ENCODE peak calls at places on chromosomes 13 and 19, in four cellular contexts. Y is fibroblast of mammary gland, W is adrenal gland, N is epithelial cell of esophagus. Z is an unnamed sample.

GRCh38 chr13:70994204-70994603 is 872.8 kb downstream of the DACH1 start:
- DNase-seq in N (no peak), Y (no peak), W (no peak), Z (no peak)

GRCh38 chr19:40337107-40337506 is 11.1 kb downstream of the C19orf47 start:
- DNase-seq in W (no peak), Y (no peak), N (no peak), Z (no peak)

GRCh38 chr19:34838753-34839431 is 65.9 kb upstream of the ZNF599 start:
- DNase-seq in N (peak; percentile 20), Y (no peak), W (no peak), Z (peak; percentile 26)

GRCh38 chr19:51803529-51803928 is 8.6 kb downstream of the FPR3 start:
- DNase-seq in Y (no peak), N (no peak), W (no peak), Z (no peak)

GRCh38 chr19:45528149-45528743 is 21.0 kb downstream of the VASP start:
- DNase-seq in N (peak; percentile 88), Y (peak; percentile 75), W (peak; percentile 70), Z (peak; percentile 29)

GRCh38 chr19:38047641-38048040 is 140.6 kb downstream of the SIPA1L3 start:
- DNase-seq in Y (no peak), N (no peak), W (no peak), Z (no peak)

GRCh38 chr19:30132312-30133075 is 190.5 kb downstream of the URI1 start:
- DNase-seq in W (no peak), Y (no peak), N (no peak), Z (no peak)

GRCh38 chr13:112748947-112749346 is 59.1 kb downstream of the ATP11A start:
- DNase-seq in Y (peak; percentile 41), W (peak; percentile 75), N (peak; percentile 32), Z (no peak)

GRCh38 chr13:53758946-53759345 is 730.3 kb downstream of the OLFM4 start:
- DNase-seq in W (no peak), Y (no peak), N (no peak), Z (no peak)

GRCh38 chr19:6536138-6536671 is 5.4 kb downstream of the TNFSF9 start:
- DNase-seq in W (peak; percentile 65), Y (peak; percentile 41), N (peak; percentile 72), Z (peak; percentile 38)

GRCh38 chr19:40519352-40520322 is 52.8 kb downstream of the SPTBN4 start:
- DNase-seq in N (peak; percentile 47), W (peak; percentile 18), Y (no peak), Z (peak; percentile 43)

GRCh38 chr19:35533822-35534521 is 716 bp downstream of the GAPDHS start:
- DNase-seq in Y (peak; percentile 41), W (peak; percentile 54), N (peak; percentile 24), Z (peak; percentile 25)

GRCh38 chr19:6739884-6740588 is 556 bp downstream of the TRIP10 start:
- DNase-seq in N (no peak), Y (no peak), W (peak; percentile 71), Z (no peak)

GRCh38 chr19:21850636-21851255 is 14.8 kb upstream of the ZNF43 start:
- DNase-seq in Y (peak; percentile 2), N (no peak), W (no peak), Z (no peak)

GRCh38 chr13:101452519-101453485 is at the start of gene ITGBL1:
- DNase-seq in W (no peak), Y (peak; percentile 68), N (no peak), Z (peak; percentile 17)

GRCh38 chr19:46288896-46289588 is 7.8 kb upstream of the HIF3A start:
- DNase-seq in N (peak; percentile 93), W (peak; percentile 85), Y (peak; percentile 98), Z (peak; percentile 98)

GRCh38 chr13:80303225-80303811 is 37.6 kb downstream of the SPRY2 start:
- DNase-seq in Y (peak; percentile 45), N (no peak), W (no peak), Z (no peak)

GRCh38 chr19:5225486-5226345 is 114.9 kb downstream of the PTPRS start:
- DNase-seq in W (no peak), N (no peak), Y (no peak), Z (no peak)

GRCh38 chr19:31718041-31718440 is 368.8 kb upstream of the TSHZ3 start:
- DNase-seq in N (no peak), W (peak; percentile 11), Y (peak; percentile 4), Z (no peak)

GRCh38 chr13:101341464-101341863 is 74.8 kb downstream of the NALCN start:
- DNase-seq in Y (peak; percentile 24), N (no peak), W (no peak), Z (no peak)

GRCh38 chr19:21699197-21699596 is 68.2 kb downstream of the ZNF100 start:
- DNase-seq in N (no peak), W (no peak), Y (no peak), Z (no peak)

GRCh38 chr19:40510526-40511115 is 43.8 kb downstream of the SPTBN4 start:
- DNase-seq in W (no peak), Y (peak; percentile 26), N (no peak), Z (no peak)

GRCh38 chr13:48181482-48182145 is 51.4 kb upstream of the ITM2B start:
- DNase-seq in Y (no peak), W (no peak), N (no peak), Z (no peak)

GRCh38 chr19:13022111-13022858 is 27.0 kb downstream of the NFIX start:
- DNase-seq in W (peak; percentile 68), Y (peak; percentile 65), N (no peak), Z (no peak)

GRCh38 chr19:13689050-13689449 is 75.3 kb upstream of the MRI1 start:
- DNase-seq in W (peak; percentile 1), N (no peak), Y (peak; percentile 40), Z (peak; percentile 29)

GRCh38 chr19:18262917-18263316 is 11.3 kb downstream of the IQCN start:
- DNase-seq in N (no peak), W (peak; percentile 63), Y (no peak), Z (no peak)

GRCh38 chr19:11286312-11286974 is 9.5 kb upstream of the TSPAN16 start:
- DNase-seq in W (peak; percentile 26), Y (peak; percentile 50), N (no peak), Z (peak; percentile 86)

GRCh38 chr13:106104281-106104901 is 431.1 kb downstream of the EFNB2 start:
- DNase-seq in N (peak; percentile 87), Y (peak; percentile 94), W (no peak), Z (peak; percentile 85)

GRCh38 chr19:48501961-48502719 is 9.5 kb downstream of the LMTK3 start:
- DNase-seq in W (peak; percentile 85), Y (peak; percentile 20), N (peak; percentile 99), Z (peak; percentile 45)

GRCh38 chr19:19315444-19315843 is 4.9 kb downstream of the SUGP1 start:
- DNase-seq in N (no peak), W (no peak), Y (no peak), Z (no peak)
- TF ChIP-seq CTCF in N (no peak), W (no peak), Y (no peak), Z (no peak)

DNA sequence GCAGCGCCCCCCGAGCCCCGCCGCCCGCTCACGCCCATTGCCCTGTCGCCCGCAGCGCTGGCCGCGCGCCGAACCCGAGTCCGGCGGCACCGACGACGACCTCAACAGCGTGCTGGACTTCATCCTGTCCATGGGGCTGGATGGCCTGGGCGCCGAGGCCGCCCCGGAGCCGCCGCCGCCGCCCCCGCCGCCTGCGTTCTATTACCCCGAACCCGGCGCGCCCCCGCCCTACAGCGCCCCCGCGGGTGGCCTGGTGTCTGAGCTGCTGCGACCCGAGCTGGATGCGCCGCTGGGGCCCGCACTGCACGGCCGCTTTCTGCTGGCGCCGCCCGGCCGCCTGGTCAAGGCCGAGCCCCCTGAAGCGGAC is 518 bp downstream of the KLF2 start:
- DNase-seq in Y (no peak), N (no peak), W (peak; percentile 48), Z (no peak)
- H3K4me3 ChIP-seq in Y (peak overlapping the region; percentile 36), N (peak overlapping the region; percentile 27), W (peak overlapping the region; percentile 95), Z (peak overlapping the region; percentile 89)

GRCh38 chr19:2269244-2270156 is 12.5 kb downstream of the PEAK3 start:
- DNase-seq in W (peak; percentile 97), Y (peak; percentile 93), N (peak; percentile 96), Z (peak; percentile 97)
- TF ChIP-seq CTCF in W (peak; percentile 28), Y (no peak), N (peak; percentile 18), Z (no peak)

GRCh38 chr13:111556496-111556895 is 236.1 kb downstream of the TEX29 start:
- DNase-seq in W (no peak), Y (no peak), N (no peak), Z (no peak)
- H3K4me3 ChIP-seq in W (no peak overlapping the region), Y (no peak overlapping the region), N (no peak overlapping the region), Z (no peak overlapping the region)

GRCh38 chr19:43755256-43755801 is 567 bp upstream of the SMG9 start:
- DNase-seq in N (peak; percentile 69), Y (peak; percentile 68), W (peak; percentile 84), Z (peak; percentile 78)

GRCh38 chr19:43762814-43763213 is 8.1 kb upstream of the SMG9 start:
- DNase-seq in N (no peak), W (no peak), Y (no peak), Z (no peak)

GRCh38 chr19:43760941-43761340 is 6.2 kb upstream of the SMG9 start:
- DNase-seq in Y (no peak), N (no peak), W (no peak), Z (no peak)

GRCh38 chr19:43763473-43763939 is 8.7 kb upstream of the SMG9 start:
- DNase-seq in W (peak; percentile 41), Y (peak; percentile 77), N (peak; percentile 36), Z (no peak)

GRCh38 chr19:43759515-43759914 is 4.8 kb upstream of the SMG9 start:
- DNase-seq in W (peak; percentile 55), Y (peak; percentile 88), N (peak; percentile 98), Z (no peak)
- TF ChIP-seq CTCF in W (peak; percentile 44), Y (peak; percentile 68), N (peak; percentile 63), Z (peak; percentile 54)

GRCh38 chr13:33787051-33787591 is 30.8 kb upstream of the RFC3 start:
- DNase-seq in W (peak; percentile 14), Y (peak; percentile 7), N (no peak), Z (no peak)
- H3K4me3 ChIP-seq in W (peak overlapping the region; percentile 59), Y (peak overlapping the region; percentile 48), N (no peak overlapping the region), Z (no peak overlapping the region)

GRCh38 chr13:36293497-36293896 is 4.1 kb downstream of the CCDC169 start:
- DNase-seq in Y (no peak), W (no peak), N (no peak), Z (no peak)

GRCh38 chr13:36297259-36297599 is 385 bp downstream of the CCDC169 start:
- DNase-seq in W (no peak), Y (peak; percentile 37), N (peak; percentile 42), Z (peak; percentile 45)

GRCh38 chr13:36298535-36299068 is 988 bp upstream of the CCDC169 start:
- DNase-seq in N (no peak), Y (no peak), W (no peak), Z (no peak)

GRCh38 chr13:36297600-36298338 is at the start of gene CCDC169:
- DNase-seq in W (peak; percentile 74), Y (peak; percentile 59), N (peak; percentile 58), Z (peak; percentile 58)

GRCh38 chr13:36294061-36294460 is 3.6 kb downstream of the CCDC169 start:
- DNase-seq in W (no peak), Y (no peak), N (peak; percentile 20), Z (no peak)
- TF ChIP-seq CTCF in W (no peak), Y (no peak), N (no peak), Z (no peak)